ENCODE peak calls at places on chromosomes 5 and 9, in seven cellular contexts. X, I, K, P, C, O and Z are unnamed samples.

GRCh38 chr5:33840927-33841547 is 50.8 kb downstream of the ADAMTS12 start:
- DNase-seq in X (no peak), I (no peak), K (no peak), P (no peak), C (no peak), O (no peak), Z (no peak)

GRCh38 chr9:126612329-126612812 is 1.4 kb upstream of the LMX1B start:
- DNase-seq in X (no peak), I (no peak), K (no peak), P (no peak), C (no peak), O (no peak), Z (no peak)

GRCh38 chr5:124701873-124702272 is 44.6 kb downstream of the ZNF608 start:
- DNase-seq in X (no peak), I (no peak), K (no peak), P (no peak), C (no peak), O (no peak), Z (no peak)

GRCh38 chr5:67648201-67648671 is 451.6 kb upstream of the CD180 start:
- DNase-seq in X (no peak), I (peak), K (no peak), P (peak), C (no peak), O (no peak), Z (no peak)

GRCh38 chr9:72839140-72839539 is 113.7 kb downstream of the ALDH1A1 start:
- DNase-seq in X (no peak), I (no peak), K (no peak), P (no peak), C (no peak), O (no peak), Z (no peak)

GRCh38 chr9:127846451-127847154 is 7.9 kb downstream of the ENG start:
- DNase-seq in X (no peak), I (no peak), K (no peak), P (no peak), C (no peak), O (no peak), Z (no peak)

GRCh38 chr5:157479166-157479565 is 19.2 kb downstream of the NIPAL4 start:
- DNase-seq in X (no peak), I (peak), K (no peak), P (peak), C (no peak), O (no peak), Z (no peak)

GRCh38 chr5:73459366-73459765 is 10.8 kb upstream of the FOXD1 start:
- DNase-seq in X (no peak), I (no peak), K (no peak), P (no peak), C (no peak), O (no peak), Z (no peak)

GRCh38 chr5:142495561-142495960 is 170.7 kb upstream of the SPRY4 start:
- DNase-seq in X (no peak), I (no peak), K (no peak), P (no peak), C (no peak), O (no peak), Z (no peak)

GRCh38 chr9:136667940-136668760 is 5.4 kb downstream of the EGFL7 start:
- DNase-seq in X (no peak), I (no peak), K (no peak), P (no peak), C (no peak), O (no peak), Z (no peak)

GRCh38 chr5:33766023-33766422 is 125.8 kb downstream of the ADAMTS12 start:
- DNase-seq in X (no peak), I (no peak), K (no peak), P (no peak), C (no peak), O (no peak), Z (no peak)

GRCh38 chr5:179113143-179113530 is 53.0 kb downstream of the ZNF354C start:
- DNase-seq in X (no peak), I (no peak), K (no peak), P (no peak), C (no peak), O (no peak), Z (peak)

GRCh38 chr5:34804398-34804797 is 34.6 kb upstream of the TTC23L start:
- DNase-seq in X (no peak), I (no peak), K (no peak), P (no peak), C (no peak), O (no peak), Z (no peak)

GRCh38 chr9:135606885-135607259 is 32.5 kb downstream of the GLT6D1 start:
- DNase-seq in X (no peak), I (no peak), K (no peak), P (no peak), C (no peak), O (no peak), Z (no peak)

GRCh38 chr9:108151161-108151586 is 661.6 kb upstream of the KLF4 start:
- DNase-seq in X (no peak), I (no peak), K (no peak), P (peak), C (no peak), O (no peak), Z (no peak)

GRCh38 chr9:114505187-114506081 is at the start of gene WHRN:
- DNase-seq in X (peak), I (peak), K (peak), P (peak), C (peak), O (peak), Z (peak)

GRCh38 chr9:133118568-133118967 is 2.5 kb downstream of the RALGDS start:
- DNase-seq in X (no peak), I (no peak), K (no peak), P (no peak), C (no peak), O (no peak), Z (no peak)

GRCh38 chr9:117835798-117836197 is 131.6 kb downstream of the TLR4 start:
- DNase-seq in X (no peak), I (no peak), K (no peak), P (no peak), C (no peak), O (no peak), Z (no peak)

GRCh38 chr9:89436963-89437625 is 60.8 kb downstream of the SEMA4D start:
- DNase-seq in X (peak), I (no peak), K (peak), P (no peak), C (no peak), O (no peak), Z (no peak)

GRCh38 chr5:135645336-135645735 is 66.5 kb upstream of the CXCL14 start:
- DNase-seq in X (no peak), I (no peak), K (no peak), P (no peak), C (no peak), O (no peak), Z (no peak)

GRCh38 chr5:138241688-138242547 is 28.8 kb upstream of the CDC23 start:
- DNase-seq in X (no peak), I (no peak), K (no peak), P (peak), C (peak), O (no peak), Z (peak)

GRCh38 chr9:108620767-108621166 is 235.0 kb downstream of the ACTL7B start:
- DNase-seq in X (no peak), I (no peak), K (no peak), P (peak), C (no peak), O (no peak), Z (no peak)

GRCh38 chr5:69522035-69522434 is 29.4 kb downstream of the OCLN start:
- DNase-seq in X (no peak), I (no peak), K (no peak), P (no peak), C (no peak), O (no peak), Z (no peak)

GRCh38 chr9:73434826-73435225 is 283.2 kb downstream of the ANXA1 start:
- DNase-seq in X (no peak), I (no peak), K (no peak), P (no peak), C (no peak), O (no peak), Z (no peak)

GRCh38 chr9:78437721-78438610 is 141.0 kb downstream of the PSAT1 start:
- DNase-seq in X (no peak), I (no peak), K (no peak), P (no peak), C (no peak), O (no peak), Z (no peak)

GRCh38 chr9:5688109-5688508 is 59.2 kb downstream of the RIC1 start:
- DNase-seq in X (no peak), I (no peak), K (no peak), P (peak), C (no peak), O (no peak), Z (no peak)

GRCh38 chr9:71509054-71509453 is 259.3 kb downstream of the CEMIP2 start:
- DNase-seq in X (no peak), I (no peak), K (no peak), P (no peak), C (no peak), O (no peak), Z (no peak)

GRCh38 chr5:74199436-74200210 is 440.9 kb downstream of the ENC1 start:
- DNase-seq in X (no peak), I (no peak), K (no peak), P (no peak), C (no peak), O (no peak), Z (peak)